ENCODE peak calls at places on chromosome 4, in seven cellular contexts. One of them, this sample, is unnamed.

GRCh38 chr4:6239968-6240367 is 29.7 kb upstream of the WFS1 start:
- DNase-seq in amygdala: no peak
- DNase-seq in bronchial epithelial cell: no peak
- DNase-seq in CD8-positive, alpha-beta memory T cell: no peak
- DNase-seq in CD4-positive, alpha-beta T cell: no peak
- DNase-seq in activated CD4-positive, alpha-beta T cell treated with anti-CD3 and anti-CD28 coated beads for 1 hour: no peak
- DNase-seq in pons: no peak
- DNase-seq in this sample: no peak

GRCh38 chr4:16171831-16172230 is 54.4 kb downstream of the TAPT1 start:
- DNase-seq in CD8-positive, alpha-beta memory T cell: no peak
- DNase-seq in activated CD4-positive, alpha-beta T cell treated with anti-CD3 and anti-CD28 coated beads for 1 hour: no peak
- DNase-seq in bronchial epithelial cell: no peak
- DNase-seq in CD4-positive, alpha-beta T cell: no peak
- DNase-seq in pons: no peak
- DNase-seq in amygdala: no peak
- DNase-seq in this sample: no peak

GRCh38 chr4:98939892-98940298 is 11.0 kb upstream of the EIF4E start:
- DNase-seq in bronchial epithelial cell: peak
- DNase-seq in CD4-positive, alpha-beta T cell: no peak
- DNase-seq in CD8-positive, alpha-beta memory T cell: peak
- DNase-seq in activated CD4-positive, alpha-beta T cell treated with anti-CD3 and anti-CD28 coated beads for 1 hour: no peak
- DNase-seq in amygdala: no peak
- DNase-seq in pons: peak
- DNase-seq in this sample: peak

GRCh38 chr4:158371158-158371557 is 150.5 kb upstream of the RXFP1 start:
- DNase-seq in pons: no peak
- DNase-seq in activated CD4-positive, alpha-beta T cell treated with anti-CD3 and anti-CD28 coated beads for 1 hour: no peak
- DNase-seq in bronchial epithelial cell: peak
- DNase-seq in CD4-positive, alpha-beta T cell: no peak
- DNase-seq in CD8-positive, alpha-beta memory T cell: no peak
- DNase-seq in amygdala: no peak
- DNase-seq in this sample: peak

GRCh38 chr4:113094802-113095201 is 45.3 kb downstream of the ANK2 start:
- DNase-seq in bronchial epithelial cell: peak
- DNase-seq in CD4-positive, alpha-beta T cell: no peak
- DNase-seq in amygdala: no peak
- DNase-seq in pons: peak
- DNase-seq in activated CD4-positive, alpha-beta T cell treated with anti-CD3 and anti-CD28 coated beads for 1 hour: no peak
- DNase-seq in CD8-positive, alpha-beta memory T cell: no peak
- DNase-seq in this sample: peak

GRCh38 chr4:99723555-99724450 is 66.2 kb upstream of the C4orf54 start:
- DNase-seq in CD8-positive, alpha-beta memory T cell: no peak
- DNase-seq in activated CD4-positive, alpha-beta T cell treated with anti-CD3 and anti-CD28 coated beads for 1 hour: no peak
- DNase-seq in pons: peak
- DNase-seq in CD4-positive, alpha-beta T cell: no peak
- DNase-seq in amygdala: peak
- DNase-seq in bronchial epithelial cell: peak
- DNase-seq in this sample: peak

GRCh38 chr4:156929706-156930105 is 41.9 kb downstream of the PDGFC start:
- DNase-seq in amygdala: no peak
- DNase-seq in CD4-positive, alpha-beta T cell: no peak
- DNase-seq in CD8-positive, alpha-beta memory T cell: no peak
- DNase-seq in pons: no peak
- DNase-seq in bronchial epithelial cell: peak
- DNase-seq in activated CD4-positive, alpha-beta T cell treated with anti-CD3 and anti-CD28 coated beads for 1 hour: no peak
- DNase-seq in this sample: no peak

GRCh38 chr4:38113136-38113535 is 152.9 kb downstream of the PTTG2 start:
- DNase-seq in bronchial epithelial cell: no peak
- DNase-seq in CD8-positive, alpha-beta memory T cell: no peak
- DNase-seq in CD4-positive, alpha-beta T cell: no peak
- DNase-seq in amygdala: no peak
- DNase-seq in activated CD4-positive, alpha-beta T cell treated with anti-CD3 and anti-CD28 coated beads for 1 hour: no peak
- DNase-seq in pons: no peak
- DNase-seq in this sample: no peak

GRCh38 chr4:110347805-110348204 is 128.2 kb upstream of the ENPEP start:
- DNase-seq in CD4-positive, alpha-beta T cell: no peak
- DNase-seq in amygdala: no peak
- DNase-seq in CD8-positive, alpha-beta memory T cell: no peak
- DNase-seq in bronchial epithelial cell: no peak
- DNase-seq in activated CD4-positive, alpha-beta T cell treated with anti-CD3 and anti-CD28 coated beads for 1 hour: no peak
- DNase-seq in pons: no peak
- DNase-seq in this sample: no peak

GRCh38 chr4:76886848-76887441 is 11.0 kb downstream of the SOWAHB start:
- DNase-seq in activated CD4-positive, alpha-beta T cell treated with anti-CD3 and anti-CD28 coated beads for 1 hour: no peak
- DNase-seq in CD8-positive, alpha-beta memory T cell: no peak
- DNase-seq in amygdala: no peak
- DNase-seq in bronchial epithelial cell: no peak
- DNase-seq in pons: no peak
- DNase-seq in CD4-positive, alpha-beta T cell: no peak
- DNase-seq in this sample: no peak

GRCh38 chr4:118894034-118894433 is 5.4 kb downstream of the SYNPO2 start:
- DNase-seq in CD4-positive, alpha-beta T cell: no peak
- DNase-seq in pons: no peak
- DNase-seq in activated CD4-positive, alpha-beta T cell treated with anti-CD3 and anti-CD28 coated beads for 1 hour: no peak
- DNase-seq in amygdala: no peak
- DNase-seq in bronchial epithelial cell: no peak
- DNase-seq in CD8-positive, alpha-beta memory T cell: no peak
- DNase-seq in this sample: no peak

GRCh38 chr4:163991268-163991667 is 496.8 kb downstream of the TMA16 start:
- DNase-seq in CD8-positive, alpha-beta memory T cell: no peak
- DNase-seq in bronchial epithelial cell: peak
- DNase-seq in amygdala: no peak
- DNase-seq in pons: peak
- DNase-seq in CD4-positive, alpha-beta T cell: no peak
- DNase-seq in activated CD4-positive, alpha-beta T cell treated with anti-CD3 and anti-CD28 coated beads for 1 hour: no peak
- DNase-seq in this sample: no peak

GRCh38 chr4:12555011-12555410 is 929.1 kb downstream of the RAB28 start:
- DNase-seq in pons: no peak
- DNase-seq in bronchial epithelial cell: peak
- DNase-seq in CD4-positive, alpha-beta T cell: no peak
- DNase-seq in amygdala: no peak
- DNase-seq in CD8-positive, alpha-beta memory T cell: no peak
- DNase-seq in activated CD4-positive, alpha-beta T cell treated with anti-CD3 and anti-CD28 coated beads for 1 hour: no peak
- DNase-seq in this sample: no peak

GRCh38 chr4:985123-985830 is 1.6 kb upstream of the IDUA start:
- DNase-seq in pons: no peak
- DNase-seq in amygdala: peak
- DNase-seq in CD4-positive, alpha-beta T cell: peak
- DNase-seq in activated CD4-positive, alpha-beta T cell treated with anti-CD3 and anti-CD28 coated beads for 1 hour: peak
- DNase-seq in bronchial epithelial cell: peak
- DNase-seq in CD8-positive, alpha-beta memory T cell: peak
- DNase-seq in this sample: no peak

GRCh38 chr4:954211-955020 is 19.0 kb downstream of the DGKQ start:
- DNase-seq in activated CD4-positive, alpha-beta T cell treated with anti-CD3 and anti-CD28 coated beads for 1 hour: no peak
- DNase-seq in bronchial epithelial cell: no peak
- DNase-seq in amygdala: no peak
- DNase-seq in pons: no peak
- DNase-seq in CD8-positive, alpha-beta memory T cell: no peak
- DNase-seq in CD4-positive, alpha-beta T cell: no peak
- DNase-seq in this sample: no peak

GRCh38 chr4:15746110-15746509 is 32.0 kb upstream of the CD38 start:
- DNase-seq in CD4-positive, alpha-beta T cell: no peak
- DNase-seq in activated CD4-positive, alpha-beta T cell treated with anti-CD3 and anti-CD28 coated beads for 1 hour: no peak
- DNase-seq in amygdala: no peak
- DNase-seq in bronchial epithelial cell: no peak
- DNase-seq in CD8-positive, alpha-beta memory T cell: no peak
- DNase-seq in pons: no peak
- DNase-seq in this sample: no peak

GRCh38 chr4:61762722-61763627 is 562.8 kb downstream of the ADGRL3 start:
- DNase-seq in amygdala: no peak
- DNase-seq in CD8-positive, alpha-beta memory T cell: no peak
- DNase-seq in bronchial epithelial cell: no peak
- DNase-seq in activated CD4-positive, alpha-beta T cell treated with anti-CD3 and anti-CD28 coated beads for 1 hour: no peak
- DNase-seq in CD4-positive, alpha-beta T cell: no peak
- DNase-seq in pons: no peak
- DNase-seq in this sample: no peak

GRCh38 chr4:152689615-152690501 is 10.1 kb upstream of the TMEM154 start:
- DNase-seq in CD8-positive, alpha-beta memory T cell: no peak
- DNase-seq in amygdala: no peak
- DNase-seq in bronchial epithelial cell: no peak
- DNase-seq in activated CD4-positive, alpha-beta T cell treated with anti-CD3 and anti-CD28 coated beads for 1 hour: no peak
- DNase-seq in pons: no peak
- DNase-seq in CD4-positive, alpha-beta T cell: no peak
- DNase-seq in this sample: no peak

GRCh38 chr4:7858498-7858897 is 81.2 kb downstream of the AFAP1 start:
- DNase-seq in pons: no peak
- DNase-seq in amygdala: no peak
- DNase-seq in activated CD4-positive, alpha-beta T cell treated with anti-CD3 and anti-CD28 coated beads for 1 hour: no peak
- DNase-seq in bronchial epithelial cell: no peak
- DNase-seq in CD8-positive, alpha-beta memory T cell: no peak
- DNase-seq in CD4-positive, alpha-beta T cell: no peak
- DNase-seq in this sample: no peak

GRCh38 chr4:71333960-71334951 is 4.6 kb upstream of the SLC4A4 start:
- DNase-seq in activated CD4-positive, alpha-beta T cell treated with anti-CD3 and anti-CD28 coated beads for 1 hour: no peak
- DNase-seq in bronchial epithelial cell: peak
- DNase-seq in CD4-positive, alpha-beta T cell: no peak
- DNase-seq in pons: no peak
- DNase-seq in amygdala: no peak
- DNase-seq in CD8-positive, alpha-beta memory T cell: no peak
- DNase-seq in this sample: no peak

GRCh38 chr4:67456577-67457196 is 88.6 kb downstream of the CENPC start:
- DNase-seq in pons: no peak
- DNase-seq in amygdala: no peak
- DNase-seq in activated CD4-positive, alpha-beta T cell treated with anti-CD3 and anti-CD28 coated beads for 1 hour: no peak
- DNase-seq in CD8-positive, alpha-beta memory T cell: no peak
- DNase-seq in bronchial epithelial cell: no peak
- DNase-seq in CD4-positive, alpha-beta T cell: no peak
- DNase-seq in this sample: no peak

GRCh38 chr4:55378617-55379467 is 16.9 kb upstream of the TMEM165 start:
- DNase-seq in bronchial epithelial cell: peak
- DNase-seq in amygdala: no peak
- DNase-seq in pons: no peak
- DNase-seq in CD4-positive, alpha-beta T cell: no peak
- DNase-seq in activated CD4-positive, alpha-beta T cell treated with anti-CD3 and anti-CD28 coated beads for 1 hour: no peak
- DNase-seq in CD8-positive, alpha-beta memory T cell: no peak
- DNase-seq in this sample: no peak

GRCh38 chr4:23614284-23614892 is 275.5 kb downstream of the PPARGC1A start:
- DNase-seq in pons: peak
- DNase-seq in bronchial epithelial cell: peak
- DNase-seq in amygdala: no peak
- DNase-seq in CD8-positive, alpha-beta memory T cell: no peak
- DNase-seq in activated CD4-positive, alpha-beta T cell treated with anti-CD3 and anti-CD28 coated beads for 1 hour: no peak
- DNase-seq in CD4-positive, alpha-beta T cell: no peak
- DNase-seq in this sample: no peak

GRCh38 chr4:36051634-36052033 is 192.7 kb downstream of the ARAP2 start:
- DNase-seq in CD4-positive, alpha-beta T cell: no peak
- DNase-seq in amygdala: no peak
- DNase-seq in CD8-positive, alpha-beta memory T cell: no peak
- DNase-seq in pons: no peak
- DNase-seq in bronchial epithelial cell: no peak
- DNase-seq in activated CD4-positive, alpha-beta T cell treated with anti-CD3 and anti-CD28 coated beads for 1 hour: no peak
- DNase-seq in this sample: no peak

This sample was measured in fibroblast of the conjunctiva.